ENCODE peak calls at places on chromosome 7, in nine cellular contexts. R is PC-9, Y is cardiac fibroblast, C is hepatocyte, H is choroid plexus epithelial cell, M is tibial artery, V is fibroblast of the aortic adventitia, N is WERI-Rb-1, J is stomach. S is an unnamed sample.
A peak's percentile ranks its signal among the peaks of the same experiment; 100 is the strongest.

GRCh38 chr7:140229101-140229525 is 52.3 kb upstream of the KDM7A start:
- DNase-seq in C (no peak), H (no peak), N (no peak), Y (no peak), R (no peak), V (no peak), J (no peak), M (no peak), S (no peak)

GRCh38 chr7:155161690-155162089 is 91.6 kb downstream of the HTR5A start:
- DNase-seq in Y (no peak), V (no peak), R (no peak), J (no peak), M (no peak), C (no peak), H (no peak), N (no peak), S (no peak)

GRCh38 chr7:362416-363096 is 72.6 kb downstream of the FOXL3 start:
- DNase-seq in C (no peak), N (no peak), V (peak; percentile 13), R (no peak), M (no peak), J (no peak), H (peak; percentile 21), Y (peak; percentile 57), S (peak; percentile 41)

GRCh38 chr7:152313879-152314604 is 121.8 kb downstream of the KMT2C start:
- DNase-seq in R (peak; percentile 91), Y (peak; percentile 96), J (no peak), V (peak; percentile 88), N (no peak), H (peak; percentile 97), M (no peak), C (peak; percentile 42), S (peak; percentile 98)

GRCh38 chr7:44223362-44224114 is 22.8 kb downstream of the YKT6 start:
- DNase-seq in H (no peak), M (no peak), R (no peak), J (no peak), Y (no peak), C (no peak), V (no peak), N (no peak), S (no peak)

GRCh38 chr7:51321961-51322515 is 5.4 kb upstream of the COBL start:
- DNase-seq in M (no peak), N (no peak), H (no peak), R (no peak), C (no peak), V (no peak), J (no peak), Y (no peak), S (no peak)

GRCh38 chr7:51059493-51059892 is 257.1 kb downstream of the COBL start:
- DNase-seq in M (no peak), C (no peak), R (no peak), H (no peak), N (no peak), J (no peak), V (no peak), Y (no peak), S (no peak)

GRCh38 chr7:101617451-101618206 is 11.5 kb downstream of the MYL10 start:
- DNase-seq in N (no peak), J (no peak), Y (no peak), V (no peak), H (no peak), M (no peak), C (no peak), R (no peak), S (no peak)

GRCh38 chr7:95623788-95624187 is 27.5 kb upstream of the PDK4 start:
- DNase-seq in M (no peak), R (no peak), H (no peak), C (no peak), J (no peak), Y (no peak), N (no peak), V (no peak), S (no peak)

GRCh38 chr7:130566168-130566897 is 74.4 kb downstream of the MEST start:
- DNase-seq in V (peak; percentile 84), Y (peak; percentile 98), M (no peak), J (no peak), N (no peak), C (peak; percentile 9), R (no peak), H (peak; percentile 80), S (peak; percentile 99)

GRCh38 chr7:90461216-90461615 is 8.2 kb upstream of the PTTG1IP2 start:
- DNase-seq in H (no peak), C (no peak), N (no peak), R (no peak), M (no peak), J (no peak), V (peak; percentile 22), Y (peak; percentile 23), S (peak; percentile 21)

DNA sequence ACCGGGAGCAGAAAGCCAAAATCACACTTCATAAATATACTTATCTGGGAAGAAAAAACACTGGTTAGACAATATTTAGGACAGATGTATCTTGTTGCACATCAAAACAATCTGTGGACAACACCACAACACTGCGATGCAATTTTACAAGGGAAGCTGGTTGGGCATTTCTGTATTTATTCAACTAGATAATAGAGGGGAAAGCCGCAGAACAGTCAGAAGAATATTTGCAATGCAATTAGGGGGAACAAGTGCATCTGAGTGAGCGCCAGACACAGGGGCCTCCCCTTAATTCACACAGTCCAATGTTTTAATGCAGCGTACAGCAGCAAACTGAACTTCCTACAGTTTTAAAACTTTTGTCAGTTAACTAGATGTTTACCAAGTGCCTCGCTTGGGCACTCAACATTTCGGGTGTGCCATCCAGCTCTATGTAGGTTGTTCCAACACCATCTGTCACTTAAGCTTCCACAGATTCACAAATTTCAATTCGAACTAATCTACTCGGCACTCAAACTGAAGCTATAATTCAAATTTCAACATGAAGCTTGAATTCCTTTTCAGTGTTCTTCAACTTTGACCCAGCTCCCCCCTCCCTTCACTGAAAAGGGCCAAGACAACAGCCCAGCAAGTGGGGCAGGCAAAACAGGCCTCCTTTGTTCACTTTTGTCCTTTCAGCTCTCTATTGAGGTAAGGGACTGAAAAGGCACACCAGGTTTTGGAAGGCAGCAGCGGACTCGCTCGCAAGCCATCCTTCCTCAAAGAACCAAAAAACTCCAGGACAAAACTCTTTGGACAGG is 7.3 kb downstream of the NRCAM start:
- DNase-seq in C (no peak), N (no peak), J (no peak), R (no peak), V (no peak), M (no peak), Y (no peak), H (no peak), S (no peak)
- H3K4me3 ChIP-seq in C (no peak overlapping the region), N (no peak overlapping the region), J (no peak overlapping the region), R (no peak overlapping the region), V (no peak overlapping the region), M (no peak overlapping the region), Y (no peak overlapping the region), H (no peak overlapping the region), S (no peak overlapping the region)

DNA sequence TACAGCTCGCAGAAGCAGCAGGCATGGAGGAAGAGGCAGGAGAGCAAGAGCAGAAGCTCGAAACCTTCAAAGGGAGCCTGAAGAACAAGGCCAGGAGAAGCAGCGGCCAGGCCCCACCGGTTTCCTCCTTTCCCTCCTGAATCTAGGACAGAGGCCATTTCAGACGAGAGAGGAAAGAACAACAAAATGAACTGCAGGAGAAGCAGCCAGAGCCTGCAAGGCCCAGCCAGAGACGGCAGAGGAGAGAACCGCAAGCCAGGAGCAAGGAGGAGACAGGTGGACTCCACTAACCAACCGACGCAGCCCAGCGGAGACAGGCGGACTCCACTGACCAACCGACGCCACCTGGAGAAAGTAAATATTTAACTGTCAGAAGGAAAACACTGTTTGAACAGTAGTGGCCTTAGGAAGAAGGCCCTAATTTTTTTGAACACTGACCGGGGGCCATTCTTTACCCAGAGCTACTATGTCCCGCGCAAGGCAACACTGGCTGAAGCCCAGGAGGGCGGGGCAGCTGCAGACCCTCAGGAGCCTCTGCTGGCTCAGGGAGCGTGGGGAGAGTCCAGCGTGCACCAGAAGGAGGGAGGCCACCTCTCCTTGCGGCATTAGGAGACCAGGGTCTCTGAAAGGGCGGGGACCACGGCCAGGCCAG is 559.2 kb downstream of the PTPRN2 start:
- DNase-seq in N (no peak), R (no peak), V (no peak), Y (no peak), H (no peak), M (peak; percentile 40), J (peak; percentile 79), C (peak; percentile 60), S (no peak)
- TF ChIP-seq CTCF in N (no peak), R (no peak), V (no peak), Y (no peak), H (no peak), M (no peak), J (no peak), C (no peak), S (no peak)

GRCh38 chr7:4879401-4880081 is 4.0 kb downstream of the RADIL start:
- DNase-seq in C (no peak), M (no peak), J (no peak), V (no peak), R (no peak), N (no peak), Y (no peak), H (no peak), S (no peak)

GRCh38 chr7:4882742-4883351 is 669 bp downstream of the RADIL start:
- DNase-seq in N (peak; percentile 28), C (no peak), M (no peak), Y (peak; percentile 5), H (no peak), V (no peak), R (no peak), J (no peak), S (peak; percentile 7)

GRCh38 chr7:4880218-4880617 is 3.3 kb downstream of the RADIL start:
- DNase-seq in R (no peak), C (no peak), V (peak; percentile 32), N (no peak), H (peak; percentile 14), Y (no peak), J (no peak), M (no peak), S (no peak)

GRCh38 chr7:4883352-4884144 is at the start of gene RADIL:
- DNase-seq in H (peak; percentile 91), Y (peak; percentile 93), J (peak; percentile 79), M (peak; percentile 95), C (peak; percentile 92), V (peak; percentile 88), N (peak; percentile 97), R (no peak), S (peak; percentile 91)

DNA sequence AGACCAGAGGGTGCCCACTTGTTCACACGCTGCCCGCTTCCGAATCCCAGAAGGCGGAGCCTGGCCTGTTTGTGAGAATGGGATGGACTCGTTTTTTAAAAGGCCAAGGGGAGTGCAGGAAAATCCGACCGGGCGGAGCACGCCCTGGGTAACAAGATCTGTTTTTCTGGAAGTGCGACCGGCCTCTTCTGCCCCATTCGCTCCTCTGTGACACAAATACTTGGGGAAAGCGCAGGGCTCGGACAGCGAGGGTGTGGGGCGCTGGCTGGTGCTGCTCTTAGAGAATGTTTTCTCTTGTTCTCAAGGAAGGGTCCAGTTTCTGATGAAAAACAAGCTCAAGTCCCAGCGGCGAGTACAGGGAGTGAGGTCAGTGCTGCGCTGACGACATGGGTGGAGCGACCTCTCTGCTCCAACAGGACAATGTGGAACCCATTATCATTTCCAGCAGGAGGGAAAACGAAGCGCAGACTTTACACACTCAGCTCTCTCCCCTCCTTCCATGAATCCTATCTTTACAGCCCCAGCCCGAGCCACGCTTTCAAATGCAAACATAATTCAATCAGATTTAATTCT is 1.3 kb downstream of the RADIL start:
- DNase-seq in H (peak; percentile 43), J (peak; percentile 30), R (no peak), N (no peak), Y (peak; percentile 77), C (peak; percentile 55), V (peak; percentile 87), M (peak; percentile 84), S (peak; percentile 72)
- H3K4me3 ChIP-seq in H (peak overlapping the region; percentile 47), J (peak overlapping the region; percentile 51), R (no peak overlapping the region), N (peak overlapping the region; percentile 54), Y (peak overlapping the region; percentile 35), C (peak overlapping the region; percentile 45), V (peak overlapping the region; percentile 66), M (peak overlapping the region; percentile 88), S (peak overlapping the region; percentile 49)

GRCh38 chr7:26385240-26385639 is 93.6 kb downstream of the SNX10 start:
- DNase-seq in J (no peak), M (no peak), V (no peak), R (no peak), N (no peak), Y (no peak), C (no peak), H (no peak), S (no peak)
- TF ChIP-seq CTCF in J (no peak), M (no peak), V (no peak), R (no peak), N (no peak), Y (no peak), C (no peak), H (no peak), S (no peak)

S was measured in fibroblast of pulmonary artery.